ENCODE peak calls at places on chromosomes 12 and 14, in five cellular contexts. U, Q, I, E and F are unnamed samples.

GRCh38 chr12:91871751-91872150 is 273.9 kb downstream of the BTG1 start:
- DNase-seq in U (no peak), Q (no peak), I (no peak), E (no peak), F (no peak)

GRCh38 chr12:75812341-75813018 is 219.1 kb downstream of the PHLDA1 start:
- DNase-seq in U (no peak), Q (no peak), I (no peak), E (no peak), F (no peak)

GRCh38 chr12:26728205-26729050 is 104.6 kb downstream of the ITPR2 start:
- DNase-seq in U (no peak), Q (no peak), I (no peak), E (no peak), F (no peak)

GRCh38 chr14:85316701-85317100 is 213.2 kb upstream of the FLRT2 start:
- DNase-seq in U (no peak), Q (no peak), I (no peak), E (no peak), F (no peak)

GRCh38 chr12:131915774-131916173 is 13.3 kb upstream of the PUS1 start:
- DNase-seq in U (no peak), Q (no peak), I (no peak), E (no peak), F (no peak)

GRCh38 chr12:90999946-91000345 is 4.8 kb downstream of the EPYC start:
- DNase-seq in U (peak; percentile 62), Q (no peak), I (no peak), E (peak; percentile 63), F (no peak)

GRCh38 chr14:76720382-76720813 is 40.9 kb upstream of the VASH1 start:
- DNase-seq in U (no peak), Q (peak; percentile 1), I (no peak), E (no peak), F (peak; percentile 69)

GRCh38 chr14:92352158-92352985 is 29.4 kb downstream of the SLC24A4 start:
- DNase-seq in U (no peak), Q (no peak), I (peak; percentile 43), E (no peak), F (no peak)

GRCh38 chr14:33930464-33930863 is 20.4 kb downstream of the EGLN3 start:
- DNase-seq in U (no peak), Q (no peak), I (no peak), E (no peak), F (no peak)

GRCh38 chr12:115313929-115314328 is 630.0 kb upstream of the TBX3 start:
- DNase-seq in U (peak; percentile 59), Q (no peak), I (no peak), E (no peak), F (no peak)

GRCh38 chr14:75119056-75119455 is 7.8 kb downstream of the NEK9 start:
- DNase-seq in U (no peak), Q (no peak), I (no peak), E (no peak), F (no peak)

GRCh38 chr12:22034709-22035506 is 11.1 kb upstream of the CMAS start:
- DNase-seq in U (no peak), Q (no peak), I (no peak), E (no peak), F (no peak)

GRCh38 chr14:45249847-45250575 is 3.0 kb downstream of the MIS18BP1 start:
- DNase-seq in U (no peak), Q (no peak), I (peak; percentile 36), E (peak; percentile 85), F (no peak)

GRCh38 chr12:14410177-14410576 is 44.7 kb downstream of the ATF7IP start:
- DNase-seq in U (no peak), Q (no peak), I (no peak), E (peak; percentile 23), F (no peak)

GRCh38 chr12:106584104-106585064 is 1.6 kb downstream of the RFX4 start:
- DNase-seq in U (no peak), Q (no peak), I (no peak), E (no peak), F (no peak)

GRCh38 chr12:105783983-105784947 is 354.5 kb downstream of the NUAK1 start:
- DNase-seq in U (no peak), Q (no peak), I (peak; percentile 75), E (no peak), F (no peak)

GRCh38 chr12:124758266-124759200 is 105.1 kb downstream of the SCARB1 start:
- DNase-seq in U (no peak), Q (no peak), I (no peak), E (no peak), F (no peak)

GRCh38 chr12:16788888-16789790 is 183.2 kb upstream of the LMO3 start:
- DNase-seq in U (no peak), Q (no peak), I (no peak), E (no peak), F (no peak)

GRCh38 chr12:128583453-128583852 is 240.3 kb downstream of the SLC15A4 start:
- DNase-seq in U (no peak), Q (no peak), I (no peak), E (no peak), F (no peak)

GRCh38 chr14:51807355-51807754 is 53.1 kb upstream of the GNG2 start:
- DNase-seq in U (no peak), Q (no peak), I (no peak), E (no peak), F (no peak)

GRCh38 chr12:63937381-63938168 is 93.1 kb downstream of the SRGAP1 start:
- DNase-seq in U (no peak), Q (no peak), I (no peak), E (no peak), F (no peak)

GRCh38 chr12:100359822-100360221 is 2.9 kb downstream of the SLC17A8 start:
- DNase-seq in U (no peak), Q (no peak), I (no peak), E (no peak), F (no peak)

GRCh38 chr12:49874142-49874897 is 29.4 kb downstream of the FAIM2 start:
- DNase-seq in U (no peak), Q (no peak), I (no peak), E (no peak), F (no peak)